ENCODE peak calls at places on chromosomes 5 and 9, in eight cellular contexts. V is heart left ventricle, C is fibroblast of villous mesenchyme, A is AG10803, T is upper lobe of left lung, H is kidney, Z is heart right ventricle, W is GM23248. B is an unnamed sample.

GRCh38 chr5:43560128-43560527 is 3.3 kb upstream of the PAIP1 start:
- DNase-seq in V (no peak), C (peak; percentile 67), A (peak; percentile 58), T (no peak), H (no peak), Z (no peak), W (no peak), B (no peak)

GRCh38 chr5:20276061-20276958 is 288.3 kb upstream of the CDH18 start:
- DNase-seq in V (no peak), C (peak; percentile 1), A (peak; percentile 29), T (no peak), H (no peak), Z (no peak), W (peak; percentile 79), B (no peak)

GRCh38 chr9:93114169-93114983 is 18.4 kb downstream of the CARD19 start:
- DNase-seq in V (peak; percentile 10), C (no peak), A (no peak), T (no peak), H (peak; percentile 71), Z (no peak), W (no peak), B (peak; percentile 22)

GRCh38 chr5:171092194-171092593 is 216.9 kb upstream of the TLX3 start:
- DNase-seq in V (no peak), C (peak; percentile 52), A (peak; percentile 15), T (no peak), H (no peak), Z (no peak), W (peak; percentile 37), B (no peak)

GRCh38 chr9:133730994-133731715 is 7.0 kb downstream of the SARDH start:
- DNase-seq in V (no peak), C (no peak), A (no peak), T (peak; percentile 67), H (peak; percentile 72), Z (no peak), W (no peak), B (peak; percentile 14)

GRCh38 chr5:126007841-126008240 is 415.4 kb upstream of the GRAMD2B start:
- DNase-seq in V (no peak), C (peak; percentile 19), A (no peak), T (no peak), H (no peak), Z (no peak), W (peak; percentile 44), B (no peak)

GRCh38 chr5:68344447-68345111 is 129.0 kb downstream of the PIK3R1 start:
- DNase-seq in V (no peak), C (peak; percentile 65), A (peak; percentile 60), T (no peak), H (no peak), Z (no peak), W (peak; percentile 79), B (peak; percentile 48)

GRCh38 chr9:81902191-81902590 is 26.0 kb upstream of the SPATA31D4 start:
- DNase-seq in V (no peak), C (no peak), A (peak; percentile 38), T (no peak), H (no peak), Z (no peak), W (peak; percentile 65), B (no peak)

GRCh38 chr5:95532415-95532814 is 22.4 kb downstream of the SKIC3 start:
- DNase-seq in V (no peak), C (no peak), A (no peak), T (no peak), H (no peak), Z (no peak), W (no peak), B (no peak)
- H3K4me3 ChIP-seq in V (no peak overlapping the region), C (no peak overlapping the region), A (no peak overlapping the region), T (no peak overlapping the region), H (no peak overlapping the region), Z (no peak overlapping the region), W (no peak overlapping the region), B (no peak overlapping the region)

GRCh38 chr9:136846376-136847064 is 2.7 kb upstream of the PHPT1 start:
- DNase-seq in V (no peak), C (no peak), A (no peak), T (no peak), H (no peak), Z (no peak), W (peak; percentile 35), B (no peak)
- H3K4me3 ChIP-seq in V (peak overlapping the region; percentile 83), C (no peak overlapping the region), A (no peak overlapping the region), T (peak overlapping the region; percentile 56), H (no peak overlapping the region), Z (peak overlapping the region; percentile 25), W (peak overlapping the region; percentile 41), B (no peak overlapping the region)

GRCh38 chr5:96930589-96930988 is 5.3 kb upstream of the LNPEP start:
- DNase-seq in V (no peak), C (no peak), A (no peak), T (no peak), H (no peak), Z (no peak), W (no peak), B (no peak)
- H3K4me3 ChIP-seq in V (no peak overlapping the region), C (no peak overlapping the region), A (no peak overlapping the region), T (no peak overlapping the region), H (no peak overlapping the region), Z (no peak overlapping the region), W (no peak overlapping the region), B (no peak overlapping the region)

GRCh38 chr9:127122176-127123151 is at the start of gene ANGPTL2:
- DNase-seq in V (peak; percentile 95), C (peak; percentile 96), A (peak; percentile 96), T (peak; percentile 94), H (peak; percentile 97), Z (peak; percentile 93), W (peak; percentile 95), B (peak; percentile 91)
- H3K4me3 ChIP-seq in V (peak within 1 kb of the TSS; percentile 79), C (peak within 1 kb of the TSS; percentile 67), A (peak within 1 kb of the TSS; percentile 84), T (peak within 1 kb of the TSS; percentile 39), H (peak within 1 kb of the TSS; percentile 52), Z (peak within 1 kb of the TSS; percentile 80), W (peak within 1 kb of the TSS; percentile 76), B (peak within 1 kb of the TSS; percentile 9)